ENCODE peak calls at places on chromosomes 16 and 17, in six cellular contexts. One of them, this sample, is unnamed.

GRCh38 chr17:5413682-5414081 is 5.8 kb downstream of the NUP88 start:
- DNase-seq in stimulated activated CD4-positive, alpha-beta T cell treated with anti-CD3 and anti-CD28 coated beads, Interleukin-4, amount 100 ng/mL, for 4 hours: no peak
- DNase-seq in SIG-M5: peak
- DNase-seq in left kidney: no peak
- DNase-seq in posterior cingulate gyrus: no peak
- DNase-seq in Calu3: no peak
- DNase-seq in this sample: no peak

GRCh38 chr17:57948555-57949420 is 6.4 kb downstream of the CUEDC1 start:
- DNase-seq in Calu3: peak
- DNase-seq in stimulated activated CD4-positive, alpha-beta T cell treated with anti-CD3 and anti-CD28 coated beads, Interleukin-4, amount 100 ng/mL, for 4 hours: no peak
- DNase-seq in SIG-M5: no peak
- DNase-seq in posterior cingulate gyrus: peak
- DNase-seq in left kidney: no peak
- DNase-seq in this sample: no peak

GRCh38 chr17:45261577-45262515 is at the start of gene SPATA32:
- DNase-seq in Calu3: no peak
- DNase-seq in left kidney: peak
- DNase-seq in stimulated activated CD4-positive, alpha-beta T cell treated with anti-CD3 and anti-CD28 coated beads, Interleukin-4, amount 100 ng/mL, for 4 hours: peak
- DNase-seq in SIG-M5: no peak
- DNase-seq in posterior cingulate gyrus: peak
- DNase-seq in this sample: peak

GRCh38 chr16:73032548-73033270 is 15.2 kb downstream of the ZFHX3 start:
- DNase-seq in posterior cingulate gyrus: no peak
- DNase-seq in stimulated activated CD4-positive, alpha-beta T cell treated with anti-CD3 and anti-CD28 coated beads, Interleukin-4, amount 100 ng/mL, for 4 hours: no peak
- DNase-seq in Calu3: no peak
- DNase-seq in SIG-M5: no peak
- DNase-seq in left kidney: peak
- DNase-seq in this sample: no peak

GRCh38 chr17:77068915-77069314 is 71.9 kb upstream of the SEC14L1 start:
- DNase-seq in stimulated activated CD4-positive, alpha-beta T cell treated with anti-CD3 and anti-CD28 coated beads, Interleukin-4, amount 100 ng/mL, for 4 hours: no peak
- DNase-seq in left kidney: no peak
- DNase-seq in posterior cingulate gyrus: no peak
- DNase-seq in SIG-M5: no peak
- DNase-seq in Calu3: peak
- DNase-seq in this sample: no peak

GRCh38 chr16:24013733-24014645 is 178.2 kb downstream of the PRKCB start:
- DNase-seq in left kidney: no peak
- DNase-seq in stimulated activated CD4-positive, alpha-beta T cell treated with anti-CD3 and anti-CD28 coated beads, Interleukin-4, amount 100 ng/mL, for 4 hours: peak
- DNase-seq in Calu3: no peak
- DNase-seq in posterior cingulate gyrus: no peak
- DNase-seq in SIG-M5: peak
- DNase-seq in this sample: peak

GRCh38 chr17:61405047-61405685 is 5.5 kb downstream of the TBX2 start:
- DNase-seq in stimulated activated CD4-positive, alpha-beta T cell treated with anti-CD3 and anti-CD28 coated beads, Interleukin-4, amount 100 ng/mL, for 4 hours: no peak
- DNase-seq in left kidney: peak
- DNase-seq in posterior cingulate gyrus: peak
- DNase-seq in SIG-M5: no peak
- DNase-seq in Calu3: no peak
- DNase-seq in this sample: no peak

GRCh38 chr17:8235676-8236075 is 12.2 kb downstream of the CTC1 start:
- DNase-seq in SIG-M5: no peak
- DNase-seq in posterior cingulate gyrus: peak
- DNase-seq in Calu3: no peak
- DNase-seq in left kidney: no peak
- DNase-seq in stimulated activated CD4-positive, alpha-beta T cell treated with anti-CD3 and anti-CD28 coated beads, Interleukin-4, amount 100 ng/mL, for 4 hours: no peak
- DNase-seq in this sample: no peak

GRCh38 chr17:44385287-44386181 is 3.9 kb downstream of the ITGA2B start:
- DNase-seq in left kidney: peak
- DNase-seq in SIG-M5: no peak
- DNase-seq in Calu3: peak
- DNase-seq in stimulated activated CD4-positive, alpha-beta T cell treated with anti-CD3 and anti-CD28 coated beads, Interleukin-4, amount 100 ng/mL, for 4 hours: peak
- DNase-seq in posterior cingulate gyrus: peak
- DNase-seq in this sample: peak

GRCh38 chr17:82272495-82273326 is 789 bp downstream of the CSNK1D start:
- DNase-seq in Calu3: no peak
- DNase-seq in left kidney: peak
- DNase-seq in SIG-M5: no peak
- DNase-seq in stimulated activated CD4-positive, alpha-beta T cell treated with anti-CD3 and anti-CD28 coated beads, Interleukin-4, amount 100 ng/mL, for 4 hours: peak
- DNase-seq in posterior cingulate gyrus: peak
- DNase-seq in this sample: peak

GRCh38 chr16:14181371-14182050 is 110.4 kb downstream of the MRTFB start:
- DNase-seq in stimulated activated CD4-positive, alpha-beta T cell treated with anti-CD3 and anti-CD28 coated beads, Interleukin-4, amount 100 ng/mL, for 4 hours: no peak
- DNase-seq in Calu3: no peak
- DNase-seq in SIG-M5: no peak
- DNase-seq in left kidney: no peak
- DNase-seq in posterior cingulate gyrus: no peak
- DNase-seq in this sample: no peak

GRCh38 chr16:31268891-31269290 is 9.1 kb downstream of the ITGAM start:
- DNase-seq in stimulated activated CD4-positive, alpha-beta T cell treated with anti-CD3 and anti-CD28 coated beads, Interleukin-4, amount 100 ng/mL, for 4 hours: no peak
- DNase-seq in SIG-M5: no peak
- DNase-seq in left kidney: no peak
- DNase-seq in Calu3: no peak
- DNase-seq in posterior cingulate gyrus: no peak
- DNase-seq in this sample: no peak

GRCh38 chr16:83533193-83533592 is 274.6 kb upstream of the HSBP1 start:
- DNase-seq in left kidney: peak
- DNase-seq in Calu3: no peak
- DNase-seq in SIG-M5: no peak
- DNase-seq in posterior cingulate gyrus: peak
- DNase-seq in stimulated activated CD4-positive, alpha-beta T cell treated with anti-CD3 and anti-CD28 coated beads, Interleukin-4, amount 100 ng/mL, for 4 hours: no peak
- DNase-seq in this sample: no peak

GRCh38 chr16:64864232-64864803 is 257.5 kb downstream of the CDH11 start:
- DNase-seq in posterior cingulate gyrus: no peak
- DNase-seq in left kidney: peak
- DNase-seq in Calu3: no peak
- DNase-seq in stimulated activated CD4-positive, alpha-beta T cell treated with anti-CD3 and anti-CD28 coated beads, Interleukin-4, amount 100 ng/mL, for 4 hours: no peak
- DNase-seq in SIG-M5: no peak
- DNase-seq in this sample: no peak

GRCh38 chr16:50408001-50408400 is 39.2 kb upstream of the BRD7 start:
- DNase-seq in posterior cingulate gyrus: no peak
- DNase-seq in SIG-M5: no peak
- DNase-seq in left kidney: no peak
- DNase-seq in stimulated activated CD4-positive, alpha-beta T cell treated with anti-CD3 and anti-CD28 coated beads, Interleukin-4, amount 100 ng/mL, for 4 hours: no peak
- DNase-seq in Calu3: no peak
- DNase-seq in this sample: no peak

GRCh38 chr17:19544366-19544765 is 10.7 kb downstream of the SLC47A1 start:
- DNase-seq in SIG-M5: no peak
- DNase-seq in stimulated activated CD4-positive, alpha-beta T cell treated with anti-CD3 and anti-CD28 coated beads, Interleukin-4, amount 100 ng/mL, for 4 hours: no peak
- DNase-seq in Calu3: no peak
- DNase-seq in posterior cingulate gyrus: peak
- DNase-seq in left kidney: no peak
- DNase-seq in this sample: no peak

GRCh38 chr16:14420721-14421488 is 209.2 kb downstream of the PARN start:
- DNase-seq in posterior cingulate gyrus: no peak
- DNase-seq in SIG-M5: no peak
- DNase-seq in stimulated activated CD4-positive, alpha-beta T cell treated with anti-CD3 and anti-CD28 coated beads, Interleukin-4, amount 100 ng/mL, for 4 hours: no peak
- DNase-seq in left kidney: peak
- DNase-seq in Calu3: no peak
- DNase-seq in this sample: no peak